ENCODE peak calls at places on chromosome 12, in eight cellular contexts. One of them, this sample, is unnamed. For H3K36me3, the result is how much of the 10 kb centered on the place peaks cover.

GRCh38 chr12:89309452-89309802 is 42.9 kb downstream of the DUSP6 start:
- DNase-seq in fibroblast of lung: no peak
- DNase-seq in GM06990: no peak
- DNase-seq in SK-N-SH: no peak
- DNase-seq in iPS DF 6.9: no peak
- DNase-seq in right atrium auricular region: no peak
- DNase-seq in small intestine: no peak
- DNase-seq in SJSA1: no peak
- DNase-seq in this sample: no peak

GRCh38 chr12:109544955-109545531 is 28.3 kb downstream of the MMAB start:
- DNase-seq in fibroblast of lung: peak
- DNase-seq in GM06990: no peak
- DNase-seq in SK-N-SH: peak
- DNase-seq in iPS DF 6.9: no peak
- DNase-seq in right atrium auricular region: no peak
- DNase-seq in small intestine: no peak
- DNase-seq in SJSA1: no peak
- DNase-seq in this sample: no peak

GRCh38 chr12:108392284-108392683 is 53.2 kb upstream of the CMKLR1 start:
- DNase-seq in fibroblast of lung: no peak
- DNase-seq in GM06990: no peak
- DNase-seq in SK-N-SH: peak
- DNase-seq in iPS DF 6.9: no peak
- DNase-seq in right atrium auricular region: no peak
- DNase-seq in small intestine: no peak
- DNase-seq in SJSA1: no peak
- DNase-seq in this sample: no peak

GRCh38 chr12:124481257-124481750 is 86.1 kb downstream of the NCOR2 start:
- DNase-seq in fibroblast of lung: no peak
- DNase-seq in GM06990: no peak
- DNase-seq in SK-N-SH: no peak
- DNase-seq in iPS DF 6.9: no peak
- DNase-seq in right atrium auricular region: no peak
- DNase-seq in small intestine: no peak
- DNase-seq in SJSA1: no peak
- DNase-seq in this sample: no peak

GRCh38 chr12:78865297-78865955 is 852 bp downstream of the SYT1 start:
- DNase-seq in fibroblast of lung: peak
- DNase-seq in GM06990: no peak
- DNase-seq in SK-N-SH: no peak
- DNase-seq in iPS DF 6.9: no peak
- DNase-seq in right atrium auricular region: no peak
- DNase-seq in small intestine: no peak
- DNase-seq in SJSA1: no peak
- DNase-seq in this sample: no peak

GRCh38 chr12:67035121-67035520 is 234.0 kb upstream of the CAND1 start:
- DNase-seq in fibroblast of lung: no peak
- DNase-seq in GM06990: no peak
- DNase-seq in SK-N-SH: no peak
- DNase-seq in iPS DF 6.9: no peak
- DNase-seq in right atrium auricular region: no peak
- DNase-seq in small intestine: no peak
- DNase-seq in SJSA1: no peak
- DNase-seq in this sample: no peak

GRCh38 chr12:47741340-47741703 is 16.0 kb upstream of the ENDOU start:
- DNase-seq in fibroblast of lung: peak
- DNase-seq in GM06990: peak
- DNase-seq in SK-N-SH: peak
- DNase-seq in iPS DF 6.9: no peak
- DNase-seq in right atrium auricular region: peak
- DNase-seq in small intestine: peak
- DNase-seq in SJSA1: peak
- DNase-seq in this sample: no peak

GRCh38 chr12:57476162-57476992 is 3.3 kb downstream of the ARHGAP9 start:
- DNase-seq in fibroblast of lung: no peak
- DNase-seq in GM06990: no peak
- DNase-seq in SK-N-SH: no peak
- DNase-seq in iPS DF 6.9: no peak
- DNase-seq in right atrium auricular region: no peak
- DNase-seq in small intestine: no peak
- DNase-seq in SJSA1: peak
- DNase-seq in this sample: no peak

GRCh38 chr12:58148405-58148804 is 207.0 kb downstream of the ATP23 start:
- DNase-seq in fibroblast of lung: peak
- DNase-seq in GM06990: no peak
- DNase-seq in SK-N-SH: peak
- DNase-seq in iPS DF 6.9: no peak
- DNase-seq in right atrium auricular region: no peak
- DNase-seq in small intestine: no peak
- DNase-seq in SJSA1: no peak
- DNase-seq in this sample: peak

GRCh38 chr12:119902084-119902509 is 25.0 kb upstream of the CIT start:
- DNase-seq in fibroblast of lung: peak
- DNase-seq in GM06990: peak
- DNase-seq in SK-N-SH: peak
- DNase-seq in iPS DF 6.9: peak
- DNase-seq in right atrium auricular region: peak
- DNase-seq in small intestine: peak
- DNase-seq in SJSA1: peak
- DNase-seq in this sample: peak

GRCh38 chr12:6364037-6364360 is 11.4 kb downstream of the SCNN1A start:
- DNase-seq in fibroblast of lung: no peak
- DNase-seq in GM06990: no peak
- DNase-seq in SK-N-SH: no peak
- DNase-seq in iPS DF 6.9: no peak
- DNase-seq in right atrium auricular region: no peak
- DNase-seq in small intestine: no peak
- DNase-seq in SJSA1: no peak
- DNase-seq in this sample: no peak

GRCh38 chr12:91893476-91893875 is 252.2 kb downstream of the BTG1 start:
- DNase-seq in fibroblast of lung: no peak
- DNase-seq in GM06990: no peak
- DNase-seq in SK-N-SH: no peak
- DNase-seq in iPS DF 6.9: no peak
- DNase-seq in right atrium auricular region: no peak
- DNase-seq in small intestine: no peak
- DNase-seq in SJSA1: no peak
- DNase-seq in this sample: no peak

GRCh38 chr12:87323369-87323768 is 705.8 kb downstream of the C12orf50 start:
- DNase-seq in fibroblast of lung: peak
- DNase-seq in GM06990: no peak
- DNase-seq in SK-N-SH: no peak
- DNase-seq in iPS DF 6.9: no peak
- DNase-seq in right atrium auricular region: no peak
- DNase-seq in small intestine: no peak
- DNase-seq in SJSA1: no peak
- DNase-seq in this sample: no peak

DNA sequence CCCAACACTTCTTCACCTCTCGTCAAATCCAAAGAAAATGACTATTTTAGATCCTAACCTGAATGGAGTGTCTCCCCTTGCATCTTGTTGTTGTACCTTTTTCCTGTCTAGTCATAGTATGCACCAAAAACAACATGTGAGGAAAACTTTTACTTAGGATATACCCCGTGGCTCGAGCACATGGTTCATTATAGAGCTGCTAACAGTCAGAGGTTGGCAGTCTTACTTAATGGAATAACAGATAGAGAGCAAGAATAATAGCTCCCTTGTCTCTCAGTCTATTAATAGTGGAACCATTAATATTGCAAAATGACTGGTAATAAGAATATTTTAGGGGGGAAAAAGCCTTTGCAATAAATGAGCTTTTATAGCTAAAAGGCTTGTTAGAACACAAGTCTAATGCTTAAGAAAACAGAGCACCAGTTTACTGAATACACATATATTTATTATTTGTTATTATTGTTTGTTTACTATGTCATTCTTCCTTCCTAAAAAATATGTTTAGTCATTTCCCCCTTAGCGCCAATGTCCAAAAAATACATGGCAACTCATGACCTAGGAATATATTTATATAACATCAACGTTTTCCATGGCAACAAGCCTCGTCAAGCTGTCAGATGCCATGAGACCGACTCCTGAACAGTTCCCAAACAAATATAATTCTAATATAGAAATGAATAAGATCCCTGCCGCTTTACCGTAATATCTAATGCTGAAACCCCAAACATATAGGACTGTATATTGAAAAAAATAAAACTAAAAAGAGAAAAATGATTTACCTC is 592.4 kb downstream of the SOX5 start:
- DNase-seq in fibroblast of lung: no peak
- DNase-seq in GM06990: no peak
- DNase-seq in SK-N-SH: no peak
- DNase-seq in iPS DF 6.9: no peak
- DNase-seq in right atrium auricular region: no peak
- DNase-seq in small intestine: no peak
- DNase-seq in SJSA1: no peak
- DNase-seq in this sample: no peak
- H3K36me3 ChIP-seq in fibroblast of lung: under half
- H3K36me3 ChIP-seq in GM06990: under half
- H3K36me3 ChIP-seq in SK-N-SH: under half
- H3K36me3 ChIP-seq in iPS DF 6.9: under half
- H3K36me3 ChIP-seq in right atrium auricular region: under half
- H3K36me3 ChIP-seq in small intestine: under half
- H3K36me3 ChIP-seq in SJSA1: under half
- H3K36me3 ChIP-seq in this sample: under half

GRCh38 chr12:49026678-49027480 is 8.3 kb upstream of the PRKAG1 start:
- DNase-seq in fibroblast of lung: no peak
- DNase-seq in GM06990: no peak
- DNase-seq in SK-N-SH: peak
- DNase-seq in iPS DF 6.9: no peak
- DNase-seq in right atrium auricular region: no peak
- DNase-seq in small intestine: peak
- DNase-seq in SJSA1: no peak
- DNase-seq in this sample: no peak
- H3K36me3 ChIP-seq in fibroblast of lung: under half
- H3K36me3 ChIP-seq in GM06990: half or more
- H3K36me3 ChIP-seq in SK-N-SH: half or more
- H3K36me3 ChIP-seq in iPS DF 6.9: half or more
- H3K36me3 ChIP-seq in right atrium auricular region: half or more
- H3K36me3 ChIP-seq in small intestine: under half
- H3K36me3 ChIP-seq in SJSA1: half or more
- H3K36me3 ChIP-seq in this sample: half or more

GRCh38 chr12:113946175-113946574 is 19.9 kb downstream of the RBM19 start:
- DNase-seq in fibroblast of lung: no peak
- DNase-seq in GM06990: no peak
- DNase-seq in SK-N-SH: no peak
- DNase-seq in iPS DF 6.9: no peak
- DNase-seq in right atrium auricular region: no peak
- DNase-seq in small intestine: no peak
- DNase-seq in SJSA1: peak
- DNase-seq in this sample: no peak
- H3K36me3 ChIP-seq in fibroblast of lung: under half
- H3K36me3 ChIP-seq in GM06990: half or more
- H3K36me3 ChIP-seq in SK-N-SH: half or more
- H3K36me3 ChIP-seq in iPS DF 6.9: under half
- H3K36me3 ChIP-seq in right atrium auricular region: half or more
- H3K36me3 ChIP-seq in small intestine: under half
- H3K36me3 ChIP-seq in SJSA1: half or more
- H3K36me3 ChIP-seq in this sample: under half

GRCh38 chr12:32309811-32310755 is 89.3 kb upstream of the FGD4 start:
- DNase-seq in fibroblast of lung: no peak
- DNase-seq in GM06990: no peak
- DNase-seq in SK-N-SH: no peak
- DNase-seq in iPS DF 6.9: no peak
- DNase-seq in right atrium auricular region: no peak
- DNase-seq in small intestine: peak
- DNase-seq in SJSA1: no peak
- DNase-seq in this sample: no peak
- H3K36me3 ChIP-seq in fibroblast of lung: under half
- H3K36me3 ChIP-seq in GM06990: under half
- H3K36me3 ChIP-seq in SK-N-SH: under half
- H3K36me3 ChIP-seq in iPS DF 6.9: under half
- H3K36me3 ChIP-seq in right atrium auricular region: under half
- H3K36me3 ChIP-seq in small intestine: under half
- H3K36me3 ChIP-seq in SJSA1: under half
- H3K36me3 ChIP-seq in this sample: under half

GRCh38 chr12:544142-544541 is 84.4 kb downstream of the B4GALNT3 start:
- DNase-seq in fibroblast of lung: no peak
- DNase-seq in GM06990: no peak
- DNase-seq in SK-N-SH: no peak
- DNase-seq in iPS DF 6.9: no peak
- DNase-seq in right atrium auricular region: no peak
- DNase-seq in small intestine: no peak
- DNase-seq in SJSA1: no peak
- DNase-seq in this sample: no peak

GRCh38 chr12:543114-543451 is 83.3 kb downstream of the B4GALNT3 start:
- DNase-seq in fibroblast of lung: no peak
- DNase-seq in GM06990: no peak
- DNase-seq in SK-N-SH: no peak
- DNase-seq in iPS DF 6.9: no peak
- DNase-seq in right atrium auricular region: no peak
- DNase-seq in small intestine: no peak
- DNase-seq in SJSA1: no peak
- DNase-seq in this sample: no peak

GRCh38 chr12:542290-543113 is 82.8 kb downstream of the B4GALNT3 start:
- DNase-seq in fibroblast of lung: no peak
- DNase-seq in GM06990: no peak
- DNase-seq in SK-N-SH: no peak
- DNase-seq in iPS DF 6.9: no peak
- DNase-seq in right atrium auricular region: no peak
- DNase-seq in small intestine: no peak
- DNase-seq in SJSA1: no peak
- DNase-seq in this sample: no peak

GRCh38 chr12:539540-540310 is 80.0 kb downstream of the B4GALNT3 start:
- DNase-seq in fibroblast of lung: no peak
- DNase-seq in GM06990: no peak
- DNase-seq in SK-N-SH: no peak
- DNase-seq in iPS DF 6.9: no peak
- DNase-seq in right atrium auricular region: no peak
- DNase-seq in small intestine: no peak
- DNase-seq in SJSA1: no peak
- DNase-seq in this sample: no peak

DNA sequence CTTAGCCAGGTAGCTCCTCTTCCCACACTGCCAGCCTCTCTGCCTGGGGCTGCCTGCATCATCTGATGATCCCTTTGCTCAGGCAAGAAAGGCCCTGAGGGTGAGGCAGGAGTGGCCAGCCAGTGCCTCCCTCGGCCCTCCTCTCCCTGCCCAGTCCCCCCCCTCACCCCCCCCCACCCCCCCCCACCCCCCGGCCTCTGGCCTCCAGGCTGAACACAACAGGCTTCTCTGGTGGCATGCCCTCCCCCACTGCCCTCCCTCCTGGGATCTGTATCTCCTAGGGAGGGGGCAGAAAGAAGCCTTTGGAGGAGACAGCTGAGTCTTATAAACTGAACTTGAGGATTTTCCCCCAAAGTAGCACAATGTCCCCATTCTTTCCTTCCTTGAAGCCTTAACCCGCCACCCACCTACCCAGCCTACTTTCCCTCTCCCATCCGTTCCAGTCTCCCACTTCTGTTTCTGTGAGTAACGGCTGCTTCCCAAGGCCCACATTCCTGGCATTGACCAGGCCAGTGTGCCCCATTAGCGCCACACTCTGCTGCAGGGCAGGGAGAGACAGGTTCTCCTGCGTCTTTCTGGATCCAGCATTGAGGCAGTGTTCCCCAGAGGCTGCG is 82.0 kb downstream of the B4GALNT3 start:
- DNase-seq in fibroblast of lung: peak
- DNase-seq in GM06990: no peak
- DNase-seq in SK-N-SH: peak
- DNase-seq in iPS DF 6.9: no peak
- DNase-seq in right atrium auricular region: no peak
- DNase-seq in small intestine: no peak
- DNase-seq in SJSA1: no peak
- DNase-seq in this sample: no peak
- H3K36me3 ChIP-seq in fibroblast of lung: under half
- H3K36me3 ChIP-seq in GM06990: under half
- H3K36me3 ChIP-seq in SK-N-SH: under half
- H3K36me3 ChIP-seq in iPS DF 6.9: under half
- H3K36me3 ChIP-seq in right atrium auricular region: under half
- H3K36me3 ChIP-seq in small intestine: under half
- H3K36me3 ChIP-seq in SJSA1: under half
- H3K36me3 ChIP-seq in this sample: under half

This sample was measured in BJ.